ENCODE peak calls at places on chromosomes 11 and 22, in eight cellular contexts. U is trophoblast cell, R is psoas muscle, D is kidney epithelial cell, H is GM12865, M is tibial artery, B is AG10803, A is endothelial cell of umbilical vein. O is an unnamed sample.

GRCh38 chr11:11975201-11976092 is 33.0 kb downstream of the DKK3 start:
- DNase-seq in R (peak; percentile 47), A (no peak), M (peak; percentile 60), H (no peak), U (no peak), D (no peak), B (no peak), O (no peak)

GRCh38 chr11:56705784-56706396 is 7.0 kb downstream of the OR9G1 start:
- DNase-seq in B (no peak), M (no peak), H (no peak), A (no peak), U (peak; percentile 30), R (no peak), D (no peak), O (no peak)

GRCh38 chr11:7749456-7749855 is 43.2 kb upstream of the OVCH2 start:
- DNase-seq in U (no peak), M (no peak), B (no peak), D (no peak), A (no peak), R (no peak), H (no peak), O (no peak)

GRCh38 chr11:32723332-32723731 is 71.1 kb downstream of the CCDC73 start:
- DNase-seq in R (no peak), U (no peak), B (no peak), A (no peak), D (no peak), H (no peak), M (no peak), O (no peak)

GRCh38 chr11:131750152-131750551 is 379.7 kb downstream of the NTM start:
- DNase-seq in A (no peak), H (no peak), B (peak; percentile 49), M (no peak), U (no peak), D (no peak), R (no peak), O (no peak)

GRCh38 chr11:65616575-65617001 is 1.0 kb downstream of the PCNX3 start:
- DNase-seq in H (peak; percentile 37), B (no peak), D (no peak), A (no peak), U (no peak), R (no peak), M (peak; percentile 66), O (no peak)

GRCh38 chr22:21009638-21010425 is 5.1 kb upstream of the P2RX6 start:
- DNase-seq in R (no peak), H (peak; percentile 59), A (peak; percentile 51), U (peak; percentile 38), M (no peak), B (peak; percentile 33), D (peak; percentile 25), O (no peak)

GRCh38 chr11:100680070-100680469 is 7.0 kb upstream of the ARHGAP42 start:
- DNase-seq in R (no peak), H (no peak), M (no peak), D (no peak), U (no peak), B (no peak), A (no peak), O (no peak)

GRCh38 chr11:78274739-78275138 is 86.0 kb downstream of the USP35 start:
- DNase-seq in D (no peak), B (no peak), R (no peak), A (no peak), M (no peak), H (no peak), U (no peak), O (no peak)

GRCh38 chr11:78276311-78276710 is 87.6 kb downstream of the USP35 start:
- DNase-seq in A (no peak), D (no peak), H (no peak), B (no peak), U (no peak), M (no peak), R (no peak), O (no peak)

GRCh38 chr11:78281511-78281910 is 92.8 kb downstream of the USP35 start:
- DNase-seq in D (no peak), M (no peak), B (no peak), H (no peak), U (no peak), A (no peak), R (no peak), O (no peak)

GRCh38 chr11:78282821-78283220 is 94.1 kb downstream of the USP35 start:
- DNase-seq in U (no peak), H (no peak), M (no peak), A (no peak), B (no peak), R (no peak), D (no peak), O (no peak)

DNA sequence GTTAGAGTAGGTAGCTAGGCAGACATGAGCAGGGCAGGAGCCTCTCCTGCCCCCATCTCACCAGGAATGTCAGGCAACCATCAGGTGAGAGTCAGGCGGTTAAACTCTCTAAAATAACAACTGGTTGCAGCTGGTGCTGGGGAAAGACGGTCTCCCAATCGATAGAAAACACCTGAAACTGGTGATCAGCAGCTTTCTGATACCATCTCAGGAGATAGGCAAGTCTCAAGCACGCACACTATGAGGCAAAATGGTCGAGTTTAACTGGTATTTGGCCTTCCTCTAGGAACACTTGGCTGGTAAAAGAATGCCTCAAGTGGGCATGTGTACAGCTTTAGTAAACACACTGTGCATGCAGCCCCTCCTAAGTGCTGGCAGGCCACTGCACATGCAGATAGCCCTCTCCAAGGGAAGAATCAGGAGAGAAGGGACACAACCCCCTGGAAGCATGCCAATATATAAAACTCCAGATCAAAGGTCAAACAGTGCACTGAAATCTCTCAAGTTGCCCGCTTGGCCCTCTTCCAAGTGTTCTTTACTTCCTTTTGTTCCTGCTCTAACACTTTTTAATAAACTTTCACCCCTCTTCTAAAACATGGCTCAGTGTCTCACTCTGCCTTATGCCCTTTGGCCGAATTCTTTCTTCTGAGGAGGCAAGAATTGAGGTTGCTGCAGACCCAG is 88.7 kb downstream of the USP35 start:
- DNase-seq in H (no peak), A (peak; percentile 69), M (no peak), U (no peak), R (no peak), B (no peak), D (no peak), O (no peak)
- H3K4me3 ChIP-seq in H (no peak overlapping the region), A (no peak overlapping the region), M (no peak overlapping the region), U (no peak overlapping the region), R (no peak overlapping the region), B (no peak overlapping the region), D (no peak overlapping the region), O (no peak overlapping the region)

GRCh38 chr11:67440229-67441081 is 2.8 kb downstream of the CORO1B start:
- DNase-seq in U (no peak), R (no peak), B (no peak), A (no peak), D (no peak), H (no peak), M (no peak), O (no peak)

GRCh38 chr11:67445515-67445914 is 2.2 kb upstream of the CORO1B start:
- DNase-seq in U (no peak), R (no peak), H (no peak), M (no peak), A (no peak), D (no peak), B (no peak), O (no peak)

GRCh38 chr11:67441731-67442401 is 1.4 kb downstream of the CORO1B start:
- DNase-seq in B (no peak), U (no peak), D (no peak), R (no peak), A (no peak), M (peak; percentile 68), H (no peak), O (no peak)

GRCh38 chr11:67441082-67441683 is 2.1 kb downstream of the CORO1B start:
- DNase-seq in B (no peak), H (no peak), U (no peak), M (no peak), A (no peak), D (no peak), R (no peak), O (no peak)

GRCh38 chr11:67442504-67443398 is 525 bp downstream of the CORO1B start:
- DNase-seq in H (no peak), B (no peak), R (no peak), M (no peak), D (no peak), A (no peak), U (no peak), O (no peak)
- H3K4me3 ChIP-seq in H (peak overlapping the region; percentile 48), B (peak overlapping the region; percentile 82), R (peak overlapping the region; percentile 73), M (peak overlapping the region; percentile 89), D (peak overlapping the region; percentile 94), A (peak overlapping the region; percentile 72), U (peak overlapping the region; percentile 93), O (peak overlapping the region; percentile 69)

DNA sequence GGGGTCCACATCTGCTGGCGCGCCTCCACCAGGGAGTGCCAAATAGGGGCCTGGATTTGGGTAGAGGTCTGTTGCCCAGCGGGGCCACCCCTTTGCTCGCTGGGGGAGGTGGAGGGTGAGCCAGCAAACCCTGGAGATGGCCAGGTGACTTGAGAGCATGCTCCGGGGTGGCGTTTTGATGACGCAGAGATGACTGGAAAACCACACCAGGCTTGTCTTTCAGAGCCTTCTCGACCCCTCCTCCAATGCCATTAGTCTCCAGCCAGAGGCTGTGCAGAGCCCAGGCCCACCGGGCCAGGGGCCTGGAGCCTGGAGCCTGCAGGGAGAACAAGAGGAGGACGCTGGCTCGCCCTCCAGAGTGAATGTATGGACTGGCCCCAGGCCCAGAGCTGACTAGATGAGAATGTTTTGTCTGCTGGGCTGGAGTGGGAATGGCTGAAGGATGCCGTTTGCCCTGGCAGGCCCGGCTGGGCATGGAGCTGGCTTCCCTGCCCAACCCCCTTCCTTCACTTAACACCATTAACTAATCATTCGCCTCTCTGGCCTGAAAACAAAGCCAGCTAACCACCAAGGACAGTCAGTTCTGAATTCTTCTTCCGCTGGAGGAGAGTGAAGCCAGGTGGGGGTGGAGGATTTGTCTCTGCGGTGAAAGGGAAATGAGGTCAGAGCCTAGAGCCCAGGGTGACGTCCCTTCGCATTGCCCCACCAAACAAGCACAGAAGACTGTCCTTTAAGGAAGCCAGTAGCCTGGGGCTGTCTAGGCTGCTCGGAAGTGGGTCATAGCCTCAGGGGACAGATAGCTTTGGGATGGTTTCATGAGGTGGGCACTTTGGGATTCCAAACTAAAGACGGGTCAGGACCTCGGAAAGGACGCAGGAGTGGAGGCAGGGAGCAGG is 1.6 kb upstream of the MCAM start:
- DNase-seq in B (peak; percentile 60), H (peak; percentile 94), D (peak; percentile 58), R (no peak), A (peak; percentile 81), M (peak; percentile 85), U (peak; percentile 99), O (no peak)
- H3K4me3 ChIP-seq in B (no peak overlapping the region), H (peak overlapping the region; percentile 56), D (no peak overlapping the region), R (peak overlapping the region; percentile 77), A (no peak overlapping the region), M (peak overlapping the region; percentile 97), U (no peak overlapping the region), O (no peak overlapping the region)

GRCh38 chr11:73218830-73219215 is 742 bp downstream of the P2RY2 start:
- DNase-seq in B (no peak), D (no peak), A (no peak), U (no peak), M (peak; percentile 57), R (peak; percentile 74), H (no peak), O (no peak)

GRCh38 chr11:73216466-73216865 is 1.6 kb upstream of the P2RY2 start:
- DNase-seq in D (no peak), A (no peak), B (no peak), U (no peak), R (no peak), H (no peak), M (no peak), O (no peak)

GRCh38 chr11:73218106-73218829 is at the start of gene P2RY2:
- DNase-seq in R (peak; percentile 95), B (peak; percentile 16), U (peak; percentile 75), M (peak; percentile 87), H (peak; percentile 32), A (peak; percentile 59), D (no peak), O (no peak)

GRCh38 chr11:73217810-73218105 is 323 bp upstream of the P2RY2 start:
- DNase-seq in M (no peak), H (no peak), R (no peak), A (no peak), B (no peak), D (no peak), U (no peak), O (no peak)

DNA sequence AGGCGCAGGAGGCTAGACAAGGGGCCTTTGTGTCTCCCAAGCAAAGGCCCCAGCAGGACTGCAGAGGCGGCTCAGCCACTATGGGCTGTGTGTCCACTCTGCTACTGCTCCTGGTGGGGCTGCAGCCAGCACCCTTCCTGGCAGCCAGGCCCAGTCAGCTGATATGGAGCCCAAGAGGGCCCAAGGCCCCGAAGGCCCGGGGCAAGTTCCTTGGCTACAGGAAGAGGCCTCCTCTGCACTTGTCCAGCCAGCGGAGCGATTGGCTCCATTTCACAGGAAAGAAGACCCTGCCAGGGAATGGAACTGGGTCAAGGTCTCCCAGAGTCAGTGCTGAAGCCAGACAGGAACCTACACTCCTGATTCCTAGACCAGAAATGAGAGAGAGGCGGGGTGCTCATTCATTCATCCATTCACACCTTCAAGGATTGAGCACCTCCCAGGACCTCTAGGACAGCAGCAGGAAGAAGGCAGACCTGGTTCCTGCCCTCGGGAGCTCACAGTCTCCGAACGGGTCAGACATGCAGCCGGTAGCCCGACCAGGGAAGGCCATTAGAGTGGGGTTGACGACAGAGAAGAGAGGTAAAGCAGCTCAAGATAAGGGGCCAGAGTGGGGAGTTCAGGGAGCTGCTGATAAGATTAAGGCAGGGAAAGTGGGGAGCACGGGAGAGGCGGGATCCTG is 811 bp upstream of the P2RY2 start:
- DNase-seq in M (no peak), B (no peak), U (no peak), H (no peak), D (no peak), A (no peak), R (peak; percentile 84), O (no peak)
- H3K4me3 ChIP-seq in M (peak overlapping the region; percentile 60), B (no peak overlapping the region), U (peak overlapping the region; percentile 70), H (no peak overlapping the region), D (no peak overlapping the region), A (no peak overlapping the region), R (peak overlapping the region; percentile 82), O (peak overlapping the region; percentile 59)